ENCODE peak calls at places on chromosomes 7 and 10, in eight cellular contexts. I is naive thymus-derived CD4-positive, alpha-beta T cell; A is M059J; N is colonic mucosa; G is stimulated activated CD8-positive, alpha-beta memory T cell treated with anti-CD3 and anti-CD28 coated beads, Interleukin-15, amount 100 ng/mL, for 24 hours; M is fibroblast of the conjunctiva; C is SK-N-SH; Y is AG08395. H is an unnamed sample.
A peak's percentile ranks its signal among the peaks of the same experiment; 100 is the strongest.

GRCh38 chr10:22615101-22615500 is 99.3 kb downstream of the PIP4K2A start:
- DNase-seq in I (no peak), A (no peak), N (no peak), G (no peak), M (no peak), C (no peak), Y (no peak), H (no peak)

GRCh38 chr7:137996386-137996851 is 5.5 kb downstream of the CREB3L2 start:
- DNase-seq in I (no peak), A (peak; percentile 22), N (no peak), G (no peak), M (no peak), C (peak; percentile 79), Y (peak; percentile 32), H (no peak)

GRCh38 chr7:32905175-32905662 is 13.7 kb upstream of the KBTBD2 start:
- DNase-seq in I (peak; percentile 80), A (peak; percentile 92), N (peak; percentile 60), G (no peak), M (peak; percentile 79), C (peak; percentile 83), Y (peak; percentile 76), H (peak; percentile 38)

GRCh38 chr7:35405461-35405860 is 151.6 kb upstream of the TBX20 start:
- DNase-seq in I (no peak), A (no peak), N (no peak), G (no peak), M (no peak), C (no peak), Y (no peak), H (no peak)

GRCh38 chr10:71217266-71218045 is 5.1 kb downstream of the UNC5B start:
- DNase-seq in I (no peak), A (no peak), N (no peak), G (no peak), M (no peak), C (peak; percentile 62), Y (no peak), H (no peak)

GRCh38 chr7:50088463-50089129 is 4.5 kb downstream of the ZPBP start:
- DNase-seq in I (no peak), A (no peak), N (no peak), G (no peak), M (no peak), C (no peak), Y (no peak), H (no peak)

GRCh38 chr10:131644864-131645658 is 255.7 kb upstream of the PPP2R2D start:
- DNase-seq in I (no peak), A (no peak), N (no peak), G (no peak), M (no peak), C (no peak), Y (no peak), H (no peak)

GRCh38 chr7:116316838-116317612 is 106.7 kb downstream of the TES start:
- DNase-seq in I (no peak), A (peak; percentile 100), N (peak; percentile 20), G (no peak), M (peak; percentile 99), C (no peak), Y (peak; percentile 91), H (no peak)

GRCh38 chr7:50182734-50183133 is 89.7 kb upstream of the ZPBP start:
- DNase-seq in I (no peak), A (no peak), N (no peak), G (no peak), M (no peak), C (no peak), Y (no peak), H (no peak)